ENCODE peak calls at places on chromosomes 3 and 15, in five cellular contexts. E is stimulated activated naive B cell treated with anti-CD40 and anti-IgM and Interleukin-4, amounts not matched to agents 10 μg/mL and 1 μg/mL and 100 μg/mL, for 72 hours; Y is RCC 7860; U is NCI-H1694; I is HT-29. G is an unnamed sample.
A peak's percentile ranks its signal among the peaks of the same experiment; 100 is the strongest.

GRCh38 chr3:121748638-121749275 is 784 bp downstream of the GOLGB1 start:
- DNase-seq in U (no peak), Y (no peak), E (no peak), I (peak; percentile 91), G (no peak)

GRCh38 chr3:191366675-191367074 is 36.3 kb upstream of the UTS2B start:
- DNase-seq in E (no peak), U (no peak), I (no peak), Y (peak; percentile 10), G (no peak)

GRCh38 chr3:2096196-2096595 is 2.5 kb upstream of the CNTN4 start:
- DNase-seq in Y (no peak), U (no peak), E (no peak), I (no peak), G (no peak)

GRCh38 chr3:122030381-122031122 is 8.5 kb upstream of the ILDR1 start:
- DNase-seq in I (no peak), Y (no peak), U (no peak), E (no peak), G (no peak)

GRCh38 chr3:150414273-150414672 is 6.2 kb downstream of the TSC22D2 start:
- DNase-seq in E (no peak), I (peak; percentile 45), Y (peak; percentile 48), U (no peak), G (no peak)

GRCh38 chr15:35481992-35482391 is 64.0 kb downstream of the DPH6 start:
- DNase-seq in U (no peak), Y (peak; percentile 68), E (no peak), I (no peak), G (peak; percentile 32)

GRCh38 chr3:184568918-184569829 is 7.6 kb downstream of the EPHB3 start:
- DNase-seq in Y (no peak), E (no peak), U (peak; percentile 38), I (no peak), G (peak; percentile 95)

GRCh38 chr15:59185725-59186124 is 20.9 kb upstream of the LDHAL6B start:
- DNase-seq in Y (no peak), U (no peak), I (no peak), E (no peak), G (no peak)

GRCh38 chr3:133576169-133576568 is 2.7 kb downstream of the CDV3 start:
- DNase-seq in E (no peak), I (no peak), Y (no peak), U (no peak), G (no peak)

G was measured in GM04503.